ENCODE peak calls at places on chromosomes 11 and 22, in four cellular contexts. Z is neuronal stem cell, V is hepatocyte, O is GM23248. T is an unnamed sample.

GRCh38 chr22:47000888-47001287 is 238.4 kb downstream of the TBC1D22A start:
- DNase-seq in V (no peak), O (peak; percentile 14), Z (no peak), T (no peak)

GRCh38 chr22:35342390-35342789 is 38.5 kb upstream of the HMOX1 start:
- DNase-seq in O (no peak), V (no peak), Z (no peak), T (no peak)

GRCh38 chr11:6323291-6323905 is 3.1 kb upstream of the CAVIN3 start:
- DNase-seq in Z (no peak), V (no peak), O (no peak), T (no peak)

GRCh38 chr11:119222308-119222707 is 16.2 kb downstream of the CBL start:
- DNase-seq in Z (no peak), V (peak; percentile 32), O (peak; percentile 72), T (no peak)

GRCh38 chr11:124886476-124886875 is 11.2 kb downstream of the ROBO4 start:
- DNase-seq in V (no peak), O (no peak), Z (no peak), T (no peak)

GRCh38 chr11:95413021-95413420 is 182.0 kb upstream of the SESN3 start:
- DNase-seq in O (no peak), Z (no peak), V (no peak), T (no peak)

GRCh38 chr22:43848366-43849171 is 13.7 kb downstream of the SULT4A1 start:
- DNase-seq in Z (no peak), V (peak; percentile 69), O (peak; percentile 53), T (peak; percentile 61)

GRCh38 chr11:121634889-121635288 is 182.1 kb upstream of the SORL1-AS1 start:
- DNase-seq in Z (no peak), O (peak; percentile 92), V (no peak), T (no peak)

GRCh38 chr11:69894126-69895047 is 75.2 kb upstream of the FGF3 start:
- DNase-seq in O (no peak), Z (no peak), V (no peak), T (no peak)
- H3K27me3 ChIP-seq in O (peaks cover 74% of the 10 kb centered on the region), Z (peaks cover 36% of the 10 kb centered on the region), V (peaks cover 14% of the 10 kb centered on the region), T (peaks cover 23% of the 10 kb centered on the region)

GRCh38 chr11:14366936-14367335 is 8.0 kb upstream of the RRAS2 start:
- DNase-seq in V (no peak), Z (no peak), O (no peak), T (no peak)
- H2AFZ ChIP-seq in V (no peak overlapping the region), Z (no peak overlapping the region), O (no peak overlapping the region), T (no peak overlapping the region)

GRCh38 chr22:33204408-33204807 is 146.2 kb upstream of the SYN3 start:
- DNase-seq in O (no peak), Z (no peak), V (no peak), T (no peak)

DNA sequence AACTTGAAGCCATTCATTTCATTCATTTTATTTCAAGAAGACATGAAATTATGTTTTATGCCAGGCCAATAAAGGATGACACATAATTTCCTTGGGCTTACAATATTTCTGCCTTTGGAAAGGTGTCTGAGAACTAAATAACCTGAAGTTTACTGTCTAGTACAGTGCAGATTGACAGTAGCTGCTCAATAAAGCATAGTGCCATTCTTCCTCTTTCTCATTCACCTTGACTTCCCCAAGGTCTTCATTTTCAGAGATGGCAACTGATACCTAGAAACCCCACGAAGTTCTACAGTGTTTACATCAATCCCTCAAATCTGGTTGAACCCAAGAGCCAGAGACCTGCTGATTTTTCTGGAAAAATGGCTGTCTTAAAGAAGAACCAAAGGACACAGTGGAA is 144.3 kb upstream of the SYN3 start:
- DNase-seq in Z (no peak), V (no peak), O (no peak), T (no peak)
- H3K27me3 ChIP-seq in Z (no peaks in the 10 kb centered on the region), V (peaks cover 34% of the 10 kb centered on the region), O (peaks cover 25% of the 10 kb centered on the region), T (peaks cover 77% of the 10 kb centered on the region)

DNA sequence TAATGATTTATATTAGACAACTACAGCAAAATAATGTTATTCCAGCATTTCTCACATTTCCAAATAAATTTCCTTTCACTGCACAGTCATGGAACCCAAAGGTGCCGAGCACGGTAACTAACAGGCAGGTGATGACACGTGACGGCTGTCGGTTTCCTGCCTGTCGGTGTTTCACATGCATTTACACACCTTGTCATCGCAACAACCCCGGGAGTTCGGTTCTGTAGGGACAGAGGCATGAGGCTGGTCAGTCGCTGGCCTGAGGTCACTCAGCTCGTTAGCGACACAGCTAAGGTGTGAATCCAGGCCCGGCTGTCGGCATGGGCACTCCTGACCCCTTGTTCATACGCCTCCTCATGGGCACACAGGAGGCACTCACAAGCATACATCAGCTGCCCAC is 9.9 kb downstream of the DNAL4 start:
- DNase-seq in O (no peak), Z (no peak), V (no peak), T (no peak)
- H2AFZ ChIP-seq in O (no peak overlapping the region), Z (no peak overlapping the region), V (no peak overlapping the region), T (no peak overlapping the region)

T was measured in neural progenitor cell.